ENCODE peak calls at places on chromosomes 4 and X, in nine cellular contexts. One of them, this sample, is unnamed.
A peak's percentile ranks its signal among the peaks of the same experiment; 100 is the strongest.

GRCh38 chrX:47233333-47234113 is 714 bp downstream of the USP11 start:
- DNase-seq in heart left ventricle: peak; percentile 95
- DNase-seq in IMR-90: peak; percentile 97
- DNase-seq in H1: peak; percentile 79
- DNase-seq in transverse colon: peak; percentile 96
- DNase-seq in HCT116: peak; percentile 92
- DNase-seq in gastrocnemius medialis: peak; percentile 94
- DNase-seq in uterus: peak; percentile 97
- DNase-seq in body of pancreas: peak; percentile 94
- DNase-seq in this sample: peak; percentile 98

GRCh38 chr4:86918539-86919072 is 16.2 kb upstream of the AFF1 start:
- DNase-seq in transverse colon: no peak
- DNase-seq in IMR-90: peak; percentile 86
- DNase-seq in uterus: no peak
- DNase-seq in heart left ventricle: no peak
- DNase-seq in HCT116: no peak
- DNase-seq in body of pancreas: no peak
- DNase-seq in gastrocnemius medialis: peak; percentile 37
- DNase-seq in H1: no peak
- DNase-seq in this sample: no peak

GRCh38 chr4:165737309-165737972 is 135.6 kb upstream of the TLL1 start:
- DNase-seq in H1: no peak
- DNase-seq in transverse colon: no peak
- DNase-seq in heart left ventricle: no peak
- DNase-seq in uterus: no peak
- DNase-seq in IMR-90: no peak
- DNase-seq in gastrocnemius medialis: no peak
- DNase-seq in body of pancreas: no peak
- DNase-seq in HCT116: no peak
- DNase-seq in this sample: no peak

GRCh38 chr4:182507808-182508207 is 264.6 kb downstream of the TENM3 start:
- DNase-seq in transverse colon: no peak
- DNase-seq in H1: no peak
- DNase-seq in HCT116: no peak
- DNase-seq in body of pancreas: no peak
- DNase-seq in gastrocnemius medialis: no peak
- DNase-seq in heart left ventricle: no peak
- DNase-seq in IMR-90: peak; percentile 35
- DNase-seq in uterus: no peak
- DNase-seq in this sample: no peak

GRCh38 chr4:140047017-140047640 is 106.9 kb downstream of the MAML3 start:
- DNase-seq in body of pancreas: no peak
- DNase-seq in transverse colon: no peak
- DNase-seq in gastrocnemius medialis: peak; percentile 78
- DNase-seq in IMR-90: no peak
- DNase-seq in H1: no peak
- DNase-seq in HCT116: no peak
- DNase-seq in heart left ventricle: peak; percentile 79
- DNase-seq in uterus: peak; percentile 37
- DNase-seq in this sample: no peak

GRCh38 chr4:122334828-122335227 is 44.0 kb upstream of the ADAD1 start:
- DNase-seq in transverse colon: no peak
- DNase-seq in HCT116: no peak
- DNase-seq in heart left ventricle: no peak
- DNase-seq in H1: no peak
- DNase-seq in IMR-90: no peak
- DNase-seq in gastrocnemius medialis: no peak
- DNase-seq in body of pancreas: no peak
- DNase-seq in uterus: no peak
- DNase-seq in this sample: no peak

GRCh38 chr4:75902352-75902751 is at the start of gene PPEF2:
- DNase-seq in body of pancreas: no peak
- DNase-seq in transverse colon: no peak
- DNase-seq in uterus: no peak
- DNase-seq in HCT116: no peak
- DNase-seq in gastrocnemius medialis: no peak
- DNase-seq in IMR-90: no peak
- DNase-seq in H1: no peak
- DNase-seq in heart left ventricle: no peak
- DNase-seq in this sample: peak; percentile 34

GRCh38 chr4:14078311-14078710 is 450.8 kb upstream of the BOD1L1 start:
- DNase-seq in transverse colon: no peak
- DNase-seq in H1: no peak
- DNase-seq in uterus: no peak
- DNase-seq in body of pancreas: no peak
- DNase-seq in gastrocnemius medialis: no peak
- DNase-seq in heart left ventricle: no peak
- DNase-seq in HCT116: no peak
- DNase-seq in IMR-90: no peak
- DNase-seq in this sample: no peak

GRCh38 chr4:55553442-55553841 is 6.7 kb upstream of the CLOCK start:
- DNase-seq in heart left ventricle: peak; percentile 27
- DNase-seq in HCT116: no peak
- DNase-seq in body of pancreas: no peak
- DNase-seq in gastrocnemius medialis: peak; percentile 27
- DNase-seq in uterus: peak; percentile 80
- DNase-seq in transverse colon: peak; percentile 38
- DNase-seq in H1: no peak
- DNase-seq in IMR-90: no peak
- DNase-seq in this sample: no peak

GRCh38 chr4:70559216-70559830 is 32.7 kb upstream of the AMBN start:
- DNase-seq in heart left ventricle: no peak
- DNase-seq in H1: no peak
- DNase-seq in gastrocnemius medialis: peak; percentile 16
- DNase-seq in HCT116: peak; percentile 35
- DNase-seq in IMR-90: peak; percentile 34
- DNase-seq in body of pancreas: peak; percentile 34
- DNase-seq in uterus: peak; percentile 18
- DNase-seq in transverse colon: peak; percentile 28
- DNase-seq in this sample: no peak

GRCh38 chrX:45849261-45849660 is 648.6 kb upstream of the DIPK2B start:
- DNase-seq in HCT116: peak; percentile 57
- DNase-seq in gastrocnemius medialis: no peak
- DNase-seq in IMR-90: peak; percentile 86
- DNase-seq in H1: no peak
- DNase-seq in uterus: no peak
- DNase-seq in body of pancreas: no peak
- DNase-seq in transverse colon: no peak
- DNase-seq in heart left ventricle: no peak
- DNase-seq in this sample: no peak

DNA sequence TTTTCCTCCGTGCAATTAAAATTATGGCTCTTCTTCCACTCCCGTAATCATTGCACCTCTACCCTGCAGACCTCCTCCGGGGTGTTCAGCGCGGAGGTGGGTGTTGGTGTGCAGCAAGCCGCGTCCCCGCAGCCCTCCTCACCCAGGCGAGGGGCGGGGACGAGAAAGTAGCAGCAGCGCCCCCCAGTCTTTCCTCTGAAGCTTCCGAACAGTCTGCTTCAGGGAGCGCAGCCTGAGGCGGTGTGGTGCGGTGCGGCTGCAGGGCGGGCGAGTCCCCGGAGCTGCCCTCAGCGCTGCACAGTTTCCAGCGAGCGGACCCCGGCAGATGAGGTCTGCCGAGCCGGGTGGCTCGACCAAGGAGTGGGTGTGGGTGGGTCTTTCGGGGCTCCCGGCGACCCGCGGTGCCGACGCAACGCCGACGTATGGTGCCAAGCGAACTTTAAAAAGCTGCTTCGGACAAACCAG is at the start of gene FRAS1:
- DNase-seq in HCT116: no peak
- DNase-seq in heart left ventricle: peak; percentile 57
- DNase-seq in uterus: peak; percentile 13
- DNase-seq in body of pancreas: peak; percentile 38
- DNase-seq in H1: no peak
- DNase-seq in IMR-90: no peak
- DNase-seq in gastrocnemius medialis: peak; percentile 14
- DNase-seq in transverse colon: peak; percentile 18
- DNase-seq in this sample: peak; percentile 84
- TF ChIP-seq POLR2A in HCT116: no peak
- TF ChIP-seq POLR2A in heart left ventricle: no peak
- TF ChIP-seq POLR2A in uterus: no peak
- TF ChIP-seq POLR2A in body of pancreas: no peak
- TF ChIP-seq POLR2A in H1: no peak
- TF ChIP-seq POLR2A in IMR-90: no peak
- TF ChIP-seq POLR2A in gastrocnemius medialis: peak; percentile 5
- TF ChIP-seq POLR2A in transverse colon: no peak
- TF ChIP-seq POLR2A in this sample: no peak

DNA sequence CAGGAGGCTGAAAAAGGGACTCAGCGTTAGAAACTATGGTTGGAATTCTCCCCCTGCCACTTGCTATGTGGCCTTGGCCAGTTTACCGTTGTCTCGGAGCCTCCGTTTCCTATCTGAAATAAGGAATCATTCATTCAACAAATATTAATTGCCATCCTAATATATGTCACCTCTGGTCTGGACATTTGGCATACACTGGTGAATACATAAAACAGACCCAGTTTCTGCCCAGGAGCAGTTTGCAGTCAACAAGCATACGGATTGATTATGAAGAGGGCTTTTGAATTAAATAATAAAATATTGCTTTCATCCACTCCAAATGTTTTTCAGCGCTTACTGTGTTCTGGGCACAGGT is 7.6 kb upstream of the GSX2 start:
- DNase-seq in gastrocnemius medialis: no peak
- DNase-seq in HCT116: no peak
- DNase-seq in uterus: no peak
- DNase-seq in heart left ventricle: no peak
- DNase-seq in transverse colon: no peak
- DNase-seq in body of pancreas: no peak
- DNase-seq in H1: no peak
- DNase-seq in IMR-90: no peak
- DNase-seq in this sample: no peak
- H3K4me3 ChIP-seq in gastrocnemius medialis: peak overlapping the region; percentile 69
- H3K4me3 ChIP-seq in HCT116: no peak overlapping the region
- H3K4me3 ChIP-seq in uterus: peak overlapping the region; percentile 27
- H3K4me3 ChIP-seq in heart left ventricle: peak overlapping the region; percentile 45
- H3K4me3 ChIP-seq in transverse colon: peak overlapping the region; percentile 54
- H3K4me3 ChIP-seq in body of pancreas: no peak overlapping the region
- H3K4me3 ChIP-seq in H1: peak overlapping the region; percentile 37
- H3K4me3 ChIP-seq in IMR-90: peak overlapping the region; percentile 49
- H3K4me3 ChIP-seq in this sample: peak overlapping the region; percentile 1

DNA sequence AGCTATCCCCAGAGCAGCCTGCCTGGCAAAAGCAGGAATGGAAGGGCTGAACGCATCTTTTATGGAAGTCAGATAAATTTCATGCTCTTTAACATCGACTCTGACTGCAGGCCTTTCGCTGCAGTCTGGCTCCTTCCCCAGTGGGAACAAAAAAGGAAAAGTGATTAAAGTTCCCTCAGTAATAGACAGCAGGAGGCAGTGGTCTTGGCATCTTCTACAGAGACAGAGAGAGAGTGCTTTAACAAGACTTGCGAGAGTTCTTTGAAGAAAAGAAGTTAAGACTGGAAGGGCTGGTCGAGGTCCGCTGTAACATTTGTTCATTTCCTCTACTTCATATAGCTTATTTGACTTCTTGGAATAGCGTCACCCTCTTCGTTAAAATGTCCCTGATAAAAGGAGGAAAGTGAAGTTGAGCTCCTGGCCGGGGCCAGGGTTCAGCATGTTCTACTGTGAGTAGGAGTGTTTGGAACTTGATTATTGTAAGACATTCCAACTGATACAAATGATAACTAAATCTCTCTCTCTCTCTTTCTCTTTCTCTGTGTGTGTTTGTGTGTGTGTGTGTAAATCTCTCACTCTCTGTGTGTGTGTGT is 179.8 kb downstream of the SLIT2 start:
- DNase-seq in heart left ventricle: no peak
- DNase-seq in H1: no peak
- DNase-seq in transverse colon: no peak
- DNase-seq in HCT116: no peak
- DNase-seq in gastrocnemius medialis: no peak
- DNase-seq in uterus: peak; percentile 26
- DNase-seq in IMR-90: no peak
- DNase-seq in body of pancreas: no peak
- DNase-seq in this sample: no peak
- TF ChIP-seq CTCF in heart left ventricle: no peak
- TF ChIP-seq CTCF in H1: no peak
- TF ChIP-seq CTCF in transverse colon: no peak
- TF ChIP-seq CTCF in HCT116: no peak
- TF ChIP-seq CTCF in gastrocnemius medialis: no peak
- TF ChIP-seq CTCF in uterus: no peak
- TF ChIP-seq CTCF in IMR-90: no peak
- TF ChIP-seq CTCF in body of pancreas: no peak
- TF ChIP-seq CTCF in this sample: no peak

DNA sequence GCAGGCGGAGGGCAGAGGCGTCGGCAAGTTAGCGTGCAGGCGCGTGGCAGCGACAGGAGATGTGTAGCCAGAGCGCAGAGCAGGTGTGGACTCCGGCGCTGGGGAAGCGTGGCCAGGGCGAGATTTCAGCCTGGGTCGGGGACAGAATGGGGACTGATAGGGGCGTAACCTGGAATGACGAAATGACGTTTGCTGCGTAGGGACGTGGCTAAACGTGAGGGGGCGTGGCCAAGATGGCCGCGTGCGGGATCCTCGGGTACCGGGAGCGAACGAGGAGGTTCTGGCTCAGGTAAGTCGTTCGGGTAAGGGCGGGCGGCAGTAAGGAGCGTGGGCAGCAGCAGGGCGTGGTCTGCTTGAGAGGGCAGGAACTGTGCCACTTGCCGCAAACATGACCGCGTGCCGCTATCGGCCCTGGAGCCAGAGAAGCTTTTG is 10.9 kb upstream of the CLTRN start:
- DNase-seq in gastrocnemius medialis: peak; percentile 68
- DNase-seq in HCT116: peak; percentile 70
- DNase-seq in H1: no peak
- DNase-seq in IMR-90: no peak
- DNase-seq in heart left ventricle: peak; percentile 91
- DNase-seq in uterus: peak; percentile 88
- DNase-seq in transverse colon: peak; percentile 91
- DNase-seq in body of pancreas: peak; percentile 83
- DNase-seq in this sample: peak; percentile 97
- TF ChIP-seq POLR2A in gastrocnemius medialis: peak; percentile 40
- TF ChIP-seq POLR2A in HCT116: no peak
- TF ChIP-seq POLR2A in H1: no peak
- TF ChIP-seq POLR2A in IMR-90: peak; percentile 25
- TF ChIP-seq POLR2A in heart left ventricle: no peak
- TF ChIP-seq POLR2A in uterus: no peak
- TF ChIP-seq POLR2A in transverse colon: no peak
- TF ChIP-seq POLR2A in body of pancreas: no peak
- TF ChIP-seq POLR2A in this sample: no peak

GRCh38 chrX:101385795-101386541 is at the start of gene BTK:
- DNase-seq in IMR-90: no peak
- DNase-seq in heart left ventricle: no peak
- DNase-seq in body of pancreas: no peak
- DNase-seq in H1: no peak
- DNase-seq in HCT116: no peak
- DNase-seq in gastrocnemius medialis: no peak
- DNase-seq in uterus: no peak
- DNase-seq in transverse colon: peak; percentile 31
- DNase-seq in this sample: no peak
- H3K4me3 ChIP-seq in IMR-90: no peak within 1 kb of the TSS
- H3K4me3 ChIP-seq in heart left ventricle: no peak within 1 kb of the TSS
- H3K4me3 ChIP-seq in body of pancreas: no peak within 1 kb of the TSS
- H3K4me3 ChIP-seq in H1: no peak within 1 kb of the TSS
- H3K4me3 ChIP-seq in HCT116: no peak within 1 kb of the TSS
- H3K4me3 ChIP-seq in gastrocnemius medialis: no peak within 1 kb of the TSS
- H3K4me3 ChIP-seq in uterus: no peak within 1 kb of the TSS
- H3K4me3 ChIP-seq in transverse colon: no peak within 1 kb of the TSS
- H3K4me3 ChIP-seq in this sample: no peak within 1 kb of the TSS